ENCODE peak calls at places on chromosomes 5 and 9, in four cellular contexts. Y is GM12878, A is WTC11, E is HepG2. O is an unnamed sample.

GRCh38 chr9:93255994-93256877 is 72.3 kb downstream of the WNK2 start:
- DNase-seq in Y (no peak), A (no peak), E (no peak), O (no peak)

GRCh38 chr5:177095088-177095669 is 8.5 kb downstream of the FGFR4 start:
- DNase-seq in Y (no peak), E (no peak), A (no peak), O (no peak)

GRCh38 chr5:78050888-78051287 is 243.6 kb downstream of the AP3B1 start:
- DNase-seq in A (no peak), E (no peak), Y (no peak), O (no peak)

GRCh38 chr5:150758210-150758533 is 645 bp downstream of the DCTN4 start:
- DNase-seq in Y (no peak), A (no peak), E (no peak), O (no peak)

GRCh38 chr9:18317896-18318295 is 156.1 kb upstream of the ADAMTSL1 start:
- DNase-seq in A (no peak), E (no peak), Y (no peak), O (no peak)

GRCh38 chr5:168809218-168809617 is 230.1 kb upstream of the PANK3 start:
- DNase-seq in Y (no peak), E (no peak), A (no peak), O (no peak)

GRCh38 chr5:19240150-19240549 is 747.9 kb downstream of the CDH18 start:
- DNase-seq in A (no peak), E (no peak), Y (no peak), O (no peak)

GRCh38 chr5:129082225-129083136 is 12.1 kb upstream of the ISOC1 start:
- DNase-seq in E (no peak), A (no peak), Y (no peak), O (peak; percentile 24)

GRCh38 chr5:5079871-5080270 is 60.3 kb upstream of the ADAMTS16 start:
- DNase-seq in E (no peak), Y (no peak), A (no peak), O (no peak)

GRCh38 chr9:79780559-79780958 is 208.8 kb downstream of the TLE4 start:
- DNase-seq in Y (no peak), A (no peak), E (peak; percentile 30), O (no peak)

GRCh38 chr5:96909435-96909834 is 26.4 kb upstream of the LNPEP start:
- DNase-seq in Y (no peak), A (no peak), E (peak; percentile 27), O (no peak)

GRCh38 chr5:91103353-91104061 is 279.6 kb downstream of the ARRDC3 start:
- DNase-seq in E (no peak), Y (no peak), A (no peak), O (no peak)

GRCh38 chr9:5843450-5844249 is 10.7 kb upstream of the ERMP1 start:
- DNase-seq in Y (no peak), A (no peak), E (peak; percentile 88), O (peak; percentile 29)

GRCh38 chr5:75167345-75167744 is 69.3 kb downstream of the ANKRD31 start:
- DNase-seq in A (no peak), Y (no peak), E (peak; percentile 34), O (no peak)

GRCh38 chr9:84922051-84922450 is 252.5 kb downstream of the NTRK2 start:
- DNase-seq in A (no peak), Y (no peak), E (no peak), O (no peak)

GRCh38 chr9:89178162-89179120 is at the start of gene SHC3:
- DNase-seq in E (no peak), Y (no peak), A (peak; percentile 54), O (no peak)

GRCh38 chr9:112571624-112572341 is 85.2 kb downstream of the KIAA1958 start:
- DNase-seq in A (no peak), Y (no peak), E (no peak), O (no peak)

GRCh38 chr9:4182831-4183230 is 117.0 kb downstream of the GLIS3 start:
- DNase-seq in E (no peak), Y (no peak), A (no peak), O (no peak)

GRCh38 chr9:110199643-110200042 is 8.3 kb downstream of the C9orf152 start:
- DNase-seq in E (no peak), A (no peak), Y (no peak), O (no peak)

GRCh38 chr5:58016329-58016728 is 443.6 kb downstream of the PLK2 start:
- DNase-seq in Y (no peak), E (no peak), A (no peak), O (no peak)

GRCh38 chr5:96829336-96829735 is 21.6 kb upstream of the ERAP1 start:
- DNase-seq in Y (no peak), E (no peak), A (no peak), O (no peak)

DNA sequence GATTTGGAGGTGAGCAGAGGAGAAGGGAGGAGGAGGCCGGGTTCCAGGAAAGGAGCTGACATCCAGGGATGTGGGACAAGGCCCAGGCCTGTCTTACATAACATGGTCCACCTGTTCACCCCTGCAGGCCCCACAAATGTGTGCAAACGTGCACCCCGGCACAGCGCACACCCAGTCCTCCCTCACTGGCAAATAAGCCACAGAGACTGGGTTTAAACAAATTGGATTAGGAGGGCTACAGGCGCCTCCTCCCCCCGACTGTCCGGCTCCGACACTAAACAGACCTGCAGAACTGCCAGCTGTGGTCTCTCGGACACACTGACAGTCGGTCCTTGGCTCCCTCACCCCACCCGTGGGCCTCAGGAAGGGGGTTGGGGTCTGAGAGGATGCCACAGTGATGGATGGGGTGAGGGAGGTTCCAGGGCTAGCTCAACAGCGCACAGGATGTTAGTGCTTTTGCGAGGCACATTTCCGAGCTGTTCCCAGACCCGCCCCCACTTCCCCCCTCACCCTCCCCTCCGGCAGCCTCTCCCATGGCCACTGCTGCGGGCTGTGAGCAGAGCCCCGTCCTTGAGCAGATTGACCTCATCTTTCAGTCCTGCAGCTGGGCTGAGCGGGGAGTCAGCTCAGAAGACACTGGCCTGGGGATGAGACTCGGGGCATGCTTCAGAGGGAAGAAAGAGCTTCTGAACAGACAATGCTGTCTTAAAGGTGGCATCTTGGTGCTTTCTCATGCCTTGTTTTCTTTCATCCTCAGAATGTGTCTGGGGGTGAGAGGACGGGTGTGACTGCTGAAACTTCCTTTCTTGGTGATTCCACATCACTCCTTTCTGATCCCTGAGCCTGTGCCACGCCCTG is 43.6 kb upstream of the IL17B start:
- DNase-seq in A (peak; percentile 49), Y (no peak), E (peak; percentile 74), O (peak; percentile 31)
- TF ChIP-seq ESRRA in A (no peak), Y (no peak), E (peak; percentile 53), O (no peak)

GRCh38 chr5:45696206-45696836 is at the start of gene HCN1:
- DNase-seq in Y (no peak), A (peak; percentile 91), E (peak; percentile 17), O (peak; percentile 2)
- TF ChIP-seq CREB1 in Y (no peak), A (no peak), E (no peak), O (no peak)

GRCh38 chr5:140364472-140364765 is 4.4 kb downstream of the SLC4A9 start:
- DNase-seq in E (no peak), Y (no peak), A (no peak), O (no peak)

GRCh38 chr5:140365282-140365681 is 5.3 kb downstream of the SLC4A9 start:
- DNase-seq in Y (no peak), A (no peak), E (no peak), O (peak; percentile 37)

GRCh38 chr5:140362875-140363630 is 3.1 kb downstream of the SLC4A9 start:
- DNase-seq in A (peak; percentile 95), Y (no peak), E (peak; percentile 74), O (peak; percentile 89)

GRCh38 chr5:140362311-140362710 is 2.3 kb downstream of the SLC4A9 start:
- DNase-seq in E (no peak), A (no peak), Y (no peak), O (no peak)

DNA sequence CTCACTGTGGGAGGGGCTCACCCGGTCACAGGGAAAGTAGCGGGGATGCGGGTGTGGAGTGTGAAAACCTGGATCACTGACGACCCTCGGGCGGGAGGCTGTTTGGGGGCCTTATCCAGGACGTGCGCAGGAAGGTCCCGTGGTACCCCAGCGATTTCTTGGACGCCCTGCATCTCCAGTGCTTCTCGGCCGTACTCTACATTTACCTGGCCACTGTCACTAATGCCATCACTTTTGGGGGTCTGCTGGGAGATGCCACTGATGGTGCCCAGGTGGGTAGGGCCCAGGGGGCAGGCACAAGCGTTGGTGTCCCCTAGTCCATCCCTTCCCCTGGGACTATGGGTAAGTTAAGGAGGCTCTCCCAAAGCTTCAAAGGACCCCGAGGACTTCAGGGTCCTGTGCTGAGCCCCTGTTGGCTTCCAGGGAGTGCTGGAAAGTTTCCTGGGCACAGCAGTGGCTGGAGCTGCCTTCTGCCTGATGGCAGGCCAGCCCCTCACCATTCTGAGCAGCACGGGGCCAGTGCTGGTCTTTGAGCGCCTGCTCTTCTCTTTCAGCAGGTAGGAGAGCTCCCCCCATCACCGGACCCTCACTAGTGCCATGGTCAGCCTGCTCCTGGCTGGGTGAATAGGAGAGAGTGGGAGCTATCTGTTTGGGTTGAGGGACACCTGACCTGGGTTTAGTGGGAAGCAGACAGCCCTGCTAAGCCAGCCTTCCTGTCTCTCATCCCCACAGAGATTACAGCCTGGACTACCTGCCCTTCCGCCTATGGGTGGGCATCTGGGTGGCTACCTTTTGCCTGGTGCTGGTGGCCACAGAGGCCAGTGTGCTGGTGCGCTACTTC is 3.9 kb downstream of the SLC4A9 start:
- DNase-seq in E (no peak), A (no peak), Y (no peak), O (no peak)
- TF ChIP-seq ESRRA in E (no peak), A (no peak), Y (no peak), O (no peak)

GRCh38 chr9:120432600-120432999 is 147.4 kb downstream of the CDK5RAP2 start:
- DNase-seq in A (no peak), E (no peak), Y (no peak), O (no peak)
- TF ChIP-seq CREB1 in A (no peak), E (no peak), Y (no peak), O (no peak)

GRCh38 chr5:180171568-180172094 is 37.4 kb downstream of the RASGEF1C start:
- DNase-seq in E (no peak), A (no peak), Y (no peak), O (no peak)

GRCh38 chr5:180168758-180169157 is 40.3 kb downstream of the RASGEF1C start:
- DNase-seq in A (no peak), Y (no peak), E (no peak), O (no peak)

GRCh38 chr5:180170111-180170809 is 38.8 kb downstream of the RASGEF1C start:
- DNase-seq in E (no peak), Y (no peak), A (no peak), O (peak; percentile 5)

GRCh38 chr5:180170810-180171567 is 38.0 kb downstream of the RASGEF1C start:
- DNase-seq in A (no peak), E (no peak), Y (no peak), O (no peak)

GRCh38 chr5:180169246-180170110 is 39.5 kb downstream of the RASGEF1C start:
- DNase-seq in A (no peak), Y (no peak), E (no peak), O (no peak)
- TF ChIP-seq ESRRA in A (no peak), Y (no peak), E (no peak), O (no peak)